ENCODE peak calls at places on chromosomes 1 and 21, in seven cellular contexts. X is lung, A is ovary, R is heart left ventricle, Q is WERI-Rb-1, W is osteoblast, S is transverse colon. M is an unnamed sample. For H3K36me3, the result is how much of the 10 kb centered on the place peaks cover.

GRCh38 chr1:168709407-168709891 is 19.6 kb downstream of the DPT start:
- DNase-seq in X (no peak), A (no peak), R (no peak), Q (no peak), W (peak), S (no peak), M (peak)

GRCh38 chr1:203686091-203686632 is 59.5 kb downstream of the ATP2B4 start:
- DNase-seq in X (no peak), A (no peak), R (no peak), Q (no peak), W (peak), S (no peak), M (no peak)

GRCh38 chr1:37765937-37766664 is 1.2 kb upstream of the EPHA10 start:
- DNase-seq in X (no peak), A (no peak), R (no peak), Q (peak), W (no peak), S (no peak), M (no peak)

GRCh38 chr1:93844262-93845045 is 34.6 kb downstream of the DNTTIP2 start:
- DNase-seq in X (peak), A (no peak), R (no peak), Q (peak), W (peak), S (peak), M (peak)

GRCh38 chr1:8259498-8260290 is 58.2 kb upstream of the SLC45A1 start:
- DNase-seq in X (peak), A (peak), R (no peak), Q (no peak), W (peak), S (peak), M (peak)

GRCh38 chr1:151313501-151313900 is 13.7 kb downstream of the PI4KB start:
- DNase-seq in X (no peak), A (no peak), R (peak), Q (no peak), W (no peak), S (no peak), M (no peak)

GRCh38 chr1:78526496-78526895 is 35.7 kb downstream of the PTGFR start:
- DNase-seq in X (no peak), A (no peak), R (no peak), Q (no peak), W (no peak), S (no peak), M (no peak)

GRCh38 chr1:247407180-247407616 is 8.8 kb upstream of the NLRP3 start:
- DNase-seq in X (no peak), A (no peak), R (peak), Q (no peak), W (no peak), S (peak), M (no peak)

GRCh38 chr1:78836736-78837135 is 169.8 kb downstream of the ADGRL4 start:
- DNase-seq in X (no peak), A (no peak), R (no peak), Q (no peak), W (peak), S (no peak), M (no peak)

GRCh38 chr1:103106426-103107321 is 1.6 kb downstream of the COL11A1 start:
- DNase-seq in X (peak), A (peak), R (no peak), Q (peak), W (peak), S (no peak), M (peak)

GRCh38 chr1:51328279-51328678 is 2.1 kb downstream of the TTC39A start:
- DNase-seq in X (no peak), A (no peak), R (no peak), Q (no peak), W (peak), S (no peak), M (no peak)

GRCh38 chr1:151058682-151059341 is 610 bp downstream of the CDC42SE1 start:
- DNase-seq in X (peak), A (peak), R (no peak), Q (peak), W (no peak), S (peak), M (no peak)

GRCh38 chr1:161082996-161083742 is 6.2 kb downstream of the NECTIN4 start:
- DNase-seq in X (peak), A (no peak), R (peak), Q (peak), W (peak), S (peak), M (peak)

GRCh38 chr1:180623579-180624347 is 8.1 kb upstream of the XPR1 start:
- DNase-seq in X (no peak), A (no peak), R (no peak), Q (no peak), W (peak), S (no peak), M (no peak)

GRCh38 chr1:43688594-43689000 is 18.7 kb upstream of the ST3GAL3 start:
- DNase-seq in X (no peak), A (no peak), R (no peak), Q (no peak), W (peak), S (no peak), M (no peak)

GRCh38 chr1:17032741-17033140 is 21.0 kb upstream of the ATP13A2 start:
- DNase-seq in X (no peak), A (no peak), R (no peak), Q (no peak), W (no peak), S (no peak), M (no peak)
- H3K36me3 ChIP-seq in X (under half), A (under half), R (half or more), Q (under half), W (under half), S (under half), M (half or more)

GRCh38 chr1:162220009-162220539 is 150.6 kb downstream of the NOS1AP start:
- DNase-seq in X (no peak), A (no peak), R (no peak), Q (no peak), W (no peak), S (no peak), M (no peak)
- H3K36me3 ChIP-seq in X (under half), A (under half), R (under half), Q (under half), W (under half), S (under half), M (under half)

GRCh38 chr1:29281531-29281930 is 45.2 kb downstream of the PTPRU start:
- DNase-seq in X (no peak), A (no peak), R (no peak), Q (no peak), W (no peak), S (no peak), M (no peak)
- H3K36me3 ChIP-seq in X (under half), A (under half), R (under half), Q (under half), W (under half), S (under half), M (under half)

GRCh38 chr1:153945131-153945794 is 1.3 kb downstream of the DENND4B start:
- DNase-seq in X (peak), A (peak), R (peak), Q (no peak), W (peak), S (peak), M (no peak)

GRCh38 chr1:153944822-153945117 is 1.7 kb downstream of the DENND4B start:
- DNase-seq in X (no peak), A (no peak), R (no peak), Q (no peak), W (no peak), S (no peak), M (no peak)

GRCh38 chr1:153942766-153943549 is 3.6 kb downstream of the DENND4B start:
- DNase-seq in X (no peak), A (no peak), R (no peak), Q (no peak), W (peak), S (no peak), M (no peak)

GRCh38 chr1:153945795-153946621 is 510 bp downstream of the DENND4B start:
- DNase-seq in X (peak), A (peak), R (peak), Q (peak), W (peak), S (peak), M (peak)

GRCh38 chr1:153944005-153944821 is 2.3 kb downstream of the DENND4B start:
- DNase-seq in X (no peak), A (no peak), R (no peak), Q (no peak), W (peak), S (no peak), M (no peak)
- H3K36me3 ChIP-seq in X (under half), A (under half), R (half or more), Q (half or more), W (under half), S (under half), M (half or more)

DNA sequence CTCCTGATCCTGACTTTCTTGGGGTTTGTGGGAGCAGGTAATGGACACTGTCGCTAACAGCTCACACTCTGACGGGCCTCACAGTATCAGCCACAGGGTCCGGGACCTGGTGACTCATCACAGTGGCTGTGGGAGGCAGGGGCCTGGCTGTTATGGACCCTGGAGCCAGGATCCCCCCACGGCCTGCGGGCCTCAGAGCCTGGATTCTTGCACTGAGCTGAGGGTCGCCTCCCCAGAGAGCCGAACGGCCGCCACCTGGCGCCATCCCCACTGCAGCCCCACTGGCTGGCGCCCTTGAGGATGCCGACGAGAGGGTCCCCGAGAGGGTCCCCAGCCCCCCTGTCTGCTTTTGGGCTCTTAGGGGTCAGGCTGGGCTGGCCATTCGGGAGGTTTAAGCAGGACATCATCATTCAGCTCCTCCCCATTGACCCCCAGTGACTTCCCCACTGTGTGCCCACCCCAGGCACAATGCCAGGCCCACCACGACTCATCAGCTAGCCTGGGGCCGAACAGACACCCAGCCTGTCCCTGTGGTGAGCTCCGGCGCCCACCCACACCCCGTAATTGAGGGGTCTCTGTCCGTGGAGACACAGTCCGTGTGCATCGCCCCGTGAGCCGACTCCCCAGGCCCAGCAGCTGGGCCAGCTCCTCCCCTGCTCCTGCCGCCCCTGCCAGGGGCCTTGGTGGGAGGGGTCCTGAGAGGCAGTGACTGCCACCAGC is 30.8 kb upstream of the TRAPPC10 start:
- DNase-seq in X (no peak), A (no peak), R (no peak), Q (no peak), W (peak), S (no peak), M (no peak)
- H3K36me3 ChIP-seq in X (under half), A (under half), R (half or more), Q (under half), W (under half), S (under half), M (half or more)

GRCh38 chr1:155967410-155968400 is 10.6 kb downstream of the ARHGEF2 start:
- DNase-seq in X (no peak), A (peak), R (peak), Q (no peak), W (no peak), S (no peak), M (no peak)
- H3K36me3 ChIP-seq in X (half or more), A (under half), R (half or more), Q (half or more), W (half or more), S (under half), M (half or more)

GRCh38 chr1:6619045-6619444 is 5.5 kb downstream of the PHF13 start:
- DNase-seq in X (no peak), A (no peak), R (no peak), Q (no peak), W (no peak), S (no peak), M (no peak)
- H3K36me3 ChIP-seq in X (under half), A (under half), R (under half), Q (half or more), W (half or more), S (under half), M (half or more)